ENCODE peak calls at places on chromosome 19, in four cellular contexts. One of them, this sample, is unnamed. For H3K27me3, the result is how much of the 10 kb centered on the place peaks cover.

GRCh38 chr19:33171222-33171795 is 22.8 kb upstream of the LRP3 start:
- DNase-seq in left lung: no peak
- DNase-seq in heart left ventricle: no peak
- DNase-seq in heart right ventricle: no peak
- DNase-seq in this sample: no peak

GRCh38 chr19:17041994-17042393 is 15.4 kb upstream of the CPAMD8 start:
- DNase-seq in left lung: peak
- DNase-seq in heart left ventricle: peak
- DNase-seq in heart right ventricle: peak
- DNase-seq in this sample: no peak

GRCh38 chr19:39828634-39829032 is 5.3 kb downstream of the DYRK1B start:
- DNase-seq in left lung: no peak
- DNase-seq in heart right ventricle: no peak
- DNase-seq in heart left ventricle: no peak
- DNase-seq in this sample: no peak

GRCh38 chr19:18419195-18419698 is at the start of gene SSBP4:
- DNase-seq in heart right ventricle: peak
- DNase-seq in heart left ventricle: peak
- DNase-seq in left lung: peak
- DNase-seq in this sample: peak

GRCh38 chr19:32097620-32098019 is 247.8 kb upstream of the ZNF507 start:
- DNase-seq in heart left ventricle: no peak
- DNase-seq in left lung: no peak
- DNase-seq in heart right ventricle: no peak
- DNase-seq in this sample: no peak

GRCh38 chr19:48625891-48626327 is 6.6 kb downstream of the SPHK2 start:
- DNase-seq in left lung: peak
- DNase-seq in heart left ventricle: no peak
- DNase-seq in heart right ventricle: no peak
- DNase-seq in this sample: no peak

GRCh38 chr19:6971366-6971765 is 49.9 kb downstream of the MBD3L2B start:
- DNase-seq in heart right ventricle: no peak
- DNase-seq in left lung: no peak
- DNase-seq in heart left ventricle: no peak
- DNase-seq in this sample: no peak

GRCh38 chr19:23395041-23395721 is at the start of gene ZNF91:
- DNase-seq in left lung: peak
- DNase-seq in heart left ventricle: peak
- DNase-seq in heart right ventricle: peak
- DNase-seq in this sample: peak

GRCh38 chr19:6828306-6828697 is 55.8 kb downstream of the VAV1 start:
- DNase-seq in heart right ventricle: no peak
- DNase-seq in heart left ventricle: no peak
- DNase-seq in left lung: no peak
- DNase-seq in this sample: no peak

GRCh38 chr19:2476451-2477140 is 669 bp downstream of the GADD45B start:
- DNase-seq in heart left ventricle: peak
- DNase-seq in left lung: peak
- DNase-seq in heart right ventricle: peak
- DNase-seq in this sample: peak

GRCh38 chr19:23855676-23856075 is 59.0 kb upstream of the ZNF726 start:
- DNase-seq in heart left ventricle: no peak
- DNase-seq in left lung: no peak
- DNase-seq in heart right ventricle: no peak
- DNase-seq in this sample: no peak

GRCh38 chr19:17125052-17125727 is 49.6 kb downstream of the MYO9B start:
- DNase-seq in heart left ventricle: no peak
- DNase-seq in left lung: no peak
- DNase-seq in heart right ventricle: no peak
- DNase-seq in this sample: no peak

GRCh38 chr19:34499155-34499834 is 17.7 kb downstream of the WTIP start:
- DNase-seq in heart left ventricle: no peak
- DNase-seq in left lung: no peak
- DNase-seq in heart right ventricle: no peak
- DNase-seq in this sample: no peak

GRCh38 chr19:5340637-5341447 is at the start of gene PTPRS:
- DNase-seq in heart right ventricle: peak
- DNase-seq in heart left ventricle: peak
- DNase-seq in left lung: peak
- DNase-seq in this sample: peak

GRCh38 chr19:1236566-1236965 is 1.2 kb downstream of the CBARP start:
- DNase-seq in heart left ventricle: no peak
- DNase-seq in left lung: no peak
- DNase-seq in heart right ventricle: no peak
- DNase-seq in this sample: no peak

GRCh38 chr19:29620931-29621351 is 14.9 kb downstream of the POP4 start:
- DNase-seq in heart left ventricle: no peak
- DNase-seq in left lung: no peak
- DNase-seq in heart right ventricle: no peak
- DNase-seq in this sample: peak

GRCh38 chr19:31548941-31549340 is 199.7 kb upstream of the TSHZ3 start:
- DNase-seq in left lung: no peak
- DNase-seq in heart right ventricle: peak
- DNase-seq in heart left ventricle: no peak
- DNase-seq in this sample: no peak

GRCh38 chr19:2047449-2048103 is 3.5 kb downstream of the MKNK2 start:
- DNase-seq in heart left ventricle: peak
- DNase-seq in left lung: peak
- DNase-seq in heart right ventricle: peak
- DNase-seq in this sample: no peak

GRCh38 chr19:1283207-1283916 is 2.3 kb upstream of the EFNA2 start:
- DNase-seq in left lung: no peak
- DNase-seq in heart left ventricle: no peak
- DNase-seq in heart right ventricle: no peak
- DNase-seq in this sample: no peak

GRCh38 chr19:1651061-1651547 is 1.3 kb downstream of the TCF3 start:
- DNase-seq in heart right ventricle: no peak
- DNase-seq in heart left ventricle: peak
- DNase-seq in left lung: peak
- DNase-seq in this sample: peak

GRCh38 chr19:21568816-21569496 is 63.6 kb downstream of the ZNF429 start:
- DNase-seq in heart right ventricle: peak
- DNase-seq in left lung: peak
- DNase-seq in heart left ventricle: peak
- DNase-seq in this sample: peak

GRCh38 chr19:6590458-6591319 is at the start of gene CD70:
- DNase-seq in heart left ventricle: no peak
- DNase-seq in left lung: peak
- DNase-seq in heart right ventricle: no peak
- DNase-seq in this sample: peak

GRCh38 chr19:3192684-3193083 is 7.0 kb downstream of the NCLN start:
- DNase-seq in left lung: peak
- DNase-seq in heart right ventricle: no peak
- DNase-seq in heart left ventricle: peak
- DNase-seq in this sample: no peak

GRCh38 chr19:11435833-11436313 is 438 bp downstream of the PRKCSH start:
- DNase-seq in left lung: peak
- DNase-seq in heart right ventricle: no peak
- DNase-seq in heart left ventricle: no peak
- DNase-seq in this sample: no peak

GRCh38 chr19:8458380-8458779 is 13.6 kb downstream of the HNRNPM start:
- DNase-seq in heart right ventricle: no peak
- DNase-seq in heart left ventricle: no peak
- DNase-seq in left lung: no peak
- DNase-seq in this sample: no peak
- H3K27ac ChIP-seq in heart right ventricle: no peak
- H3K27ac ChIP-seq in heart left ventricle: no peak
- H3K27ac ChIP-seq in left lung: no peak
- H3K27ac ChIP-seq in this sample: no peak

GRCh38 chr19:12749938-12750521 is 1.6 kb upstream of the BEST2 start:
- DNase-seq in left lung: no peak
- DNase-seq in heart left ventricle: no peak
- DNase-seq in heart right ventricle: no peak
- DNase-seq in this sample: no peak
- H3K27me3 ChIP-seq in left lung: half or more
- H3K27me3 ChIP-seq in heart left ventricle: under half
- H3K27me3 ChIP-seq in heart right ventricle: under half
- H3K27me3 ChIP-seq in this sample: under half

DNA sequence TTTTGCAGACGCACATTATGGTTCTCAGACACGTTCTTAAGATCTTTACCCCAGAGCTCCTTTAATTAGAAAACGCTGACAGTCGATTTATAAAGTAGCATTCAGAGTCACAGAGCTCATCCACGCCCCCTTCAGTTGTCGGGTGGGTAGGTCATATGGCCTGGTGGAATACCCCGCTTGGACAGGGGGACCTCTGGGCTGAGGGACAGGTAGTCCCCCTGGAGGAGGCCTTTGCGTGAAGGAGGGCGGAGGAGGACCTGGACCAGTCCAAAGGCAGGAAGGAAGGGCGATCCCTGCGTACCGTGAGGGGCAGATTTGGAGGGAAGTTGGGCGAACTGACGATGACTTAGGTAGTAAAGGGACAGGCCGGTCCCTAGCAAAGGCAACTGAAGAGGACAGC is 20.5 kb downstream of the VASP start:
- DNase-seq in heart left ventricle: peak
- DNase-seq in heart right ventricle: no peak
- DNase-seq in left lung: no peak
- DNase-seq in this sample: no peak
- H3K27ac ChIP-seq in heart left ventricle: no peak
- H3K27ac ChIP-seq in heart right ventricle: peak
- H3K27ac ChIP-seq in left lung: no peak
- H3K27ac ChIP-seq in this sample: no peak

DNA sequence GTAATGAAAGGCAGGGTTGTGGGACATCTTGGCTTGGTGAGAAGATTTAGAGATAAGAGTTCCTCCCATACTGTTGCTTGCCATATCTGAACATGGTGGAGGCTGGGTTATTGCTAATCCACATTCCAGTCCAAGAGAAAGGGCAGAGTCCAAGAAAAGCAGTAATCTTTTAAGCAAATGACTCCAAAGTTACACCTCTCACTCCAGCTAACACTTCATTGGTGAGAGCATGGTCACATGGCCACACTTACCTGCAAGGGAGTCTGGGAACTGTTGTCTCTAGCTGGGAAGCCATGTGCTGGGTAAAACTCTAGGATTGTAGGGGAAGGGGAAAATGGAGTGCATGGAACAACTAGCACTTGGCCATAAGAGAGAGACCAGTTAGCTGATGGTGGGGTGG is 5.6 kb downstream of the C19orf81 start:
- DNase-seq in left lung: no peak
- DNase-seq in heart right ventricle: no peak
- DNase-seq in heart left ventricle: no peak
- DNase-seq in this sample: no peak
- H3K27me3 ChIP-seq in left lung: half or more
- H3K27me3 ChIP-seq in heart right ventricle: half or more
- H3K27me3 ChIP-seq in heart left ventricle: under half
- H3K27me3 ChIP-seq in this sample: half or more

DNA sequence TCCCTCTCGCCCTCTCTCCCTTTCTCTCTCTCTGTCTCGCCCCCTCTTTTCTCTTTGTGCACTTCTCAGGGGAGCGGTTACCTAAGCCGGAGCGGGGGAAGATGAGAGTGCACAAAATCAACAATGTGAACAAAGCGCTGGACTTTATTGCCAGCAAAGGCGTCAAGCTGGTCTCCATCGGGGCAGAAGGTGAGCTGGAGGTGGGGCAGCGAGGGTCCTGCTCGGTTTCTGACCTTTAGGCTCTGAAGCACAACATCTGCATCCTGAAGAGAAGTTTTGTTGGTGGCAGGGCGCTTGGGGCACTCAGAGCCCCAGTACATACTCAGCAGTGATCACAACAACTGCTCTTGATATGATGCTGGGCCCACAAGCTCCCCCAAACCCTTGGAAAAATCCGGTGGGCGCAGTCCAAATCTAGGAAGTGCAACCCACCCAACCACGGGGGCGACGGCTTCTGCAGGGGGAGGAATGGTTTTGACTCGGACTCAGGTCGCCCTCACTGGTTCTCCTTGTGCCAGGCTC is 43.3 kb downstream of the CAPN12 start:
- DNase-seq in heart left ventricle: no peak
- DNase-seq in heart right ventricle: no peak
- DNase-seq in left lung: no peak
- DNase-seq in this sample: no peak
- H3K27ac ChIP-seq in heart left ventricle: peak
- H3K27ac ChIP-seq in heart right ventricle: peak
- H3K27ac ChIP-seq in left lung: peak
- H3K27ac ChIP-seq in this sample: no peak

GRCh38 chr19:42177686-42178019 is 39.8 kb downstream of the DEDD2 start:
- DNase-seq in heart left ventricle: no peak
- DNase-seq in heart right ventricle: no peak
- DNase-seq in left lung: no peak
- DNase-seq in this sample: no peak

GRCh38 chr19:42176649-42176989 is 40.9 kb downstream of the DEDD2 start:
- DNase-seq in heart right ventricle: no peak
- DNase-seq in left lung: no peak
- DNase-seq in heart left ventricle: no peak
- DNase-seq in this sample: no peak

GRCh38 chr19:42175335-42175734 is 42.1 kb downstream of the DEDD2 start:
- DNase-seq in heart right ventricle: no peak
- DNase-seq in heart left ventricle: no peak
- DNase-seq in left lung: no peak
- DNase-seq in this sample: no peak

GRCh38 chr19:42175952-42176648 is 41.4 kb downstream of the DEDD2 start:
- DNase-seq in heart left ventricle: no peak
- DNase-seq in left lung: no peak
- DNase-seq in heart right ventricle: no peak
- DNase-seq in this sample: no peak

DNA sequence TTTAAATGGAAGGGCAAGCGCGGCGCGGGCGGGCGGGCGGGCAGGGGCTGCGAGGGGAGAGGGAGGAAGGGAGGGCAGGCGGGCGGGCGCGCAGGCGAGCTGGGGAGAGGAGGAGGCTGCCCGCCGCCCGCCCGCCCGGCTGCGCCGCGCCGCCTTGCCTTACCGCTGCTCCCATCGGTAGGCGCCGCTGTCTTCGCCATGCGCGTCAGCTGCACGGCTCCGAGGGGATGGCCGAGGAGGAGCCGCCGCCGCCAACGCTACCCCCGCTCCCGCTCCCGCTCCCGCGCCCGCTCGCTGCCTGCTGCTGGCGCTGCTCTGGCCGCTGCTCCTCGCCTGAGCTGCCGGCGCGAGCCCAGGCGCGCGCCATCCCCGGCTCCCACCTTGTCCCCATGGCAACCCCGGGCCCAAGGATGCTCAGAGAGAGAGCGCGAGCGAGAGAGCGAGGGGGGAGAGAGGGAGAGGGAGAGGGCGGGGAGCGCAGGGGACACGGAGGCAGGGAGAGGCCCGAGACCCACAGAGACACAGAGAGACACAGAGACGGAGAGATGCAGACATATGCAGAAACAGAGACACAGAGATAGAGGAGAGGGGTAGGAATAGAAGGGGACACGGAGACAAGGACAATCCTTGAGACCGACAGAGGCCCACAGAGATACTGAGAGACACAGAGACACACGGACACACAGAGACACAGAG is 40.3 kb downstream of the DEDD2 start:
- DNase-seq in heart left ventricle: peak
- DNase-seq in left lung: peak
- DNase-seq in heart right ventricle: peak
- DNase-seq in this sample: peak
- H3K27me3 ChIP-seq in heart left ventricle: half or more
- H3K27me3 ChIP-seq in left lung: half or more
- H3K27me3 ChIP-seq in heart right ventricle: half or more
- H3K27me3 ChIP-seq in this sample: under half

This sample was measured in CD4-positive, alpha-beta T cell.